ENCODE peak calls at places on chromosomes 7 and 10, in five cellular contexts. H, J, O, Z and P are unnamed samples.

GRCh38 chr10:58087896-58088295 is 179.8 kb downstream of the IPMK start:
- ATAC-seq in J (no peak), H (no peak), Z (no peak), O (no peak), P (no peak)

GRCh38 chr7:43650457-43651052 is 67.6 kb downstream of the STK17A start:
- ATAC-seq in J (no peak), O (no peak), Z (no peak), H (no peak), P (no peak)

GRCh38 chr7:76223286-76223972 is 21.7 kb downstream of the SRRM3 start:
- ATAC-seq in O (no peak), Z (no peak), J (no peak), H (no peak), P (no peak)

GRCh38 chr7:47125529-47125928 is 456.4 kb downstream of the TNS3 start:
- ATAC-seq in H (no peak), Z (no peak), O (no peak), J (no peak), P (no peak)

GRCh38 chr10:34960983-34961382 is 129.2 kb downstream of the CUL2 start:
- ATAC-seq in J (peak; percentile 83), O (no peak), H (no peak), Z (no peak), P (no peak)

GRCh38 chr7:155482511-155483183 is 24.7 kb downstream of the EN2 start:
- ATAC-seq in Z (no peak), O (peak; percentile 72), H (peak; percentile 65), J (no peak), P (no peak)

GRCh38 chr10:7258948-7259523 is 151.8 kb downstream of the SFMBT2 start:
- ATAC-seq in O (peak; percentile 85), J (no peak), Z (peak; percentile 77), H (peak; percentile 89), P (no peak)

GRCh38 chr7:17632401-17632800 is 307.9 kb downstream of the SNX13 start:
- ATAC-seq in Z (no peak), J (no peak), H (no peak), O (no peak), P (no peak)

GRCh38 chr10:3081383-3081981 is 14.1 kb downstream of the PFKP start:
- ATAC-seq in J (peak; percentile 22), O (no peak), H (no peak), Z (no peak), P (no peak)

GRCh38 chr7:91355680-91356435 is 91.6 kb downstream of the FZD1 start:
- ATAC-seq in J (no peak), Z (no peak), O (no peak), H (no peak), P (no peak)

GRCh38 chr7:84384417-84384816 is 189.8 kb upstream of the SEMA3A start:
- ATAC-seq in J (no peak), O (no peak), Z (no peak), H (no peak), P (no peak)

GRCh38 chr7:81211617-81212016 is 292.8 kb upstream of the SEMA3C start:
- ATAC-seq in J (peak; percentile 75), H (no peak), O (no peak), Z (no peak), P (no peak)

GRCh38 chr10:31151301-31151700 is 119.6 kb upstream of the ZNF438 start:
- ATAC-seq in Z (no peak), J (no peak), H (no peak), O (no peak), P (no peak)

GRCh38 chr7:128302110-128302509 is 41.6 kb downstream of the RBM28 start:
- ATAC-seq in J (no peak), Z (no peak), H (no peak), O (no peak), P (no peak)

GRCh38 chr10:44393051-44393630 is 8.2 kb upstream of the CXCL12 start:
- ATAC-seq in O (no peak), J (no peak), Z (no peak), H (no peak), P (no peak)

GRCh38 chr7:100802951-100803350 is 24.4 kb downstream of the EPHB4 start:
- ATAC-seq in Z (no peak), J (no peak), O (no peak), H (no peak), P (no peak)

GRCh38 chr7:6416516-6417145 is 31.1 kb downstream of the DAGLB start:
- ATAC-seq in Z (no peak), H (no peak), O (no peak), J (peak; percentile 67), P (peak; percentile 15)